ENCODE peak calls at places on chromosomes 7 and 10, in nine cellular contexts. D is non-pigmented ciliary epithelial cell; O is epithelial cell of esophagus; G is GDM1; P is activated T-cell treated with anti-CD3 and anti-CD28 coated beads, Interleukin-2, amount 50 U/mL, for 72 hours; Z is left cardiac atrium; Q is AG09319; H is NCI-H2107; K is fibroblast of villous mesenchyme. F is an unnamed sample.

GRCh38 chr10:98150544-98150943 is 16.1 kb downstream of the R3HCC1L start:
- DNase-seq in D (peak; percentile 47), O (no peak), G (no peak), P (no peak), Z (no peak), Q (no peak), H (no peak), K (no peak), F (no peak)

GRCh38 chr7:116952640-116953371 is 495 bp upstream of the ST7 start:
- DNase-seq in D (no peak), O (no peak), G (no peak), P (no peak), Z (peak; percentile 77), Q (no peak), H (no peak), K (peak; percentile 61), F (no peak)

GRCh38 chr10:93752761-93753160 is 5.0 kb upstream of the LGI1 start:
- DNase-seq in D (no peak), O (peak; percentile 73), G (no peak), P (no peak), Z (no peak), Q (no peak), H (no peak), K (peak; percentile 58), F (no peak)

GRCh38 chr10:62155054-62155453 is 113.6 kb downstream of the RTKN2 start:
- DNase-seq in D (no peak), O (no peak), G (no peak), P (no peak), Z (no peak), Q (no peak), H (no peak), K (no peak), F (no peak)

GRCh38 chr7:148670807-148671206 is 27.9 kb upstream of the CUL1 start:
- DNase-seq in D (no peak), O (no peak), G (peak; percentile 64), P (no peak), Z (no peak), Q (no peak), H (no peak), K (no peak), F (no peak)

GRCh38 chr7:121714559-121715303 is 158.2 kb upstream of the PTPRZ1 start:
- DNase-seq in D (no peak), O (no peak), G (no peak), P (no peak), Z (no peak), Q (no peak), H (no peak), K (no peak), F (no peak)

GRCh38 chr10:51861731-51862130 is 162.3 kb upstream of the CSTF2T start:
- DNase-seq in D (no peak), O (peak; percentile 2), G (no peak), P (no peak), Z (no peak), Q (no peak), H (no peak), K (no peak), F (no peak)

GRCh38 chr7:29332875-29333482 is 138.4 kb downstream of the CHN2 start:
- DNase-seq in D (no peak), O (no peak), G (no peak), P (no peak), Z (no peak), Q (no peak), H (no peak), K (no peak), F (no peak)

GRCh38 chr7:30493231-30493630 is 11.4 kb downstream of the GGCT start:
- DNase-seq in D (no peak), O (no peak), G (no peak), P (no peak), Z (no peak), Q (no peak), H (no peak), K (no peak), F (no peak)

GRCh38 chr10:81875680-81876252 is 772 bp downstream of the NRG3 start:
- DNase-seq in D (no peak), O (no peak), G (no peak), P (no peak), Z (no peak), Q (no peak), H (no peak), K (no peak), F (no peak)

GRCh38 chr7:55509322-55509721 is 63.0 kb downstream of the VOPP1 start:
- DNase-seq in D (peak; percentile 57), O (no peak), G (no peak), P (no peak), Z (no peak), Q (no peak), H (no peak), K (peak; percentile 88), F (no peak)

GRCh38 chr7:80027616-80028173 is 106.9 kb upstream of the GNAI1 start:
- DNase-seq in D (no peak), O (peak; percentile 69), G (no peak), P (no peak), Z (no peak), Q (no peak), H (no peak), K (peak; percentile 41), F (no peak)

GRCh38 chr10:43377393-43377883 is 6.0 kb downstream of the FXYD4 start:
- DNase-seq in D (no peak), O (peak; percentile 34), G (no peak), P (no peak), Z (no peak), Q (no peak), H (no peak), K (no peak), F (no peak)